ENCODE peak calls at places on chromosomes 6 and 20, in nine cellular contexts. X is coronary artery, E is RCC 7860, C is SK-N-DZ, D is HFFc6, H is ovary, N is SJSA1, Z is non-pigmented ciliary epithelial cell, B is germinal center. A is an unnamed sample.

GRCh38 chr6:168574699-168575195 is 133.8 kb downstream of the SMOC2 start:
- DNase-seq in E (no peak), B (no peak), D (no peak), X (no peak), H (peak; percentile 83), Z (no peak), C (no peak), N (no peak), A (no peak)

GRCh38 chr6:3625161-3625979 is 126.1 kb downstream of the PXDC1 start:
- DNase-seq in C (no peak), N (no peak), E (no peak), H (no peak), D (no peak), X (peak; percentile 49), B (no peak), Z (no peak), A (no peak)

GRCh38 chr6:148602136-148602535 is 144.7 kb upstream of the UST start:
- DNase-seq in E (no peak), D (no peak), H (no peak), C (no peak), Z (no peak), N (no peak), X (no peak), B (no peak), A (no peak)

GRCh38 chr20:40489886-40490285 is 199.2 kb downstream of the MAFB start:
- DNase-seq in H (no peak), E (peak; percentile 36), D (no peak), B (no peak), Z (no peak), X (no peak), C (no peak), N (no peak), A (no peak)

GRCh38 chr20:23744726-23745646 is 5.7 kb downstream of the CST1 start:
- DNase-seq in Z (no peak), D (no peak), H (no peak), E (no peak), N (peak; percentile 7), B (no peak), C (no peak), X (no peak), A (no peak)

GRCh38 chr6:137589067-137589848 is 95.1 kb upstream of the OLIG3 start:
- DNase-seq in N (peak; percentile 15), H (no peak), B (peak; percentile 70), C (peak; percentile 16), Z (no peak), X (no peak), D (peak; percentile 21), E (peak; percentile 52), A (no peak)

GRCh38 chr6:14665827-14666724 is 548.5 kb downstream of the CD83 start:
- DNase-seq in H (no peak), N (peak; percentile 13), C (no peak), E (peak; percentile 94), D (peak; percentile 92), B (no peak), X (no peak), Z (peak; percentile 93), A (no peak)

GRCh38 chr20:44001667-44002596 is 87.3 kb downstream of the TOX2 start:
- DNase-seq in C (no peak), B (no peak), D (no peak), E (no peak), N (no peak), H (no peak), Z (no peak), X (no peak), A (no peak)

GRCh38 chr6:12092762-12093161 is 80.7 kb downstream of the HIVEP1 start:
- DNase-seq in E (no peak), X (no peak), C (no peak), N (no peak), Z (no peak), H (no peak), B (no peak), D (no peak), A (no peak)

GRCh38 chr20:63117661-63118302 is 98.1 kb downstream of the YTHDF1 start:
- DNase-seq in H (no peak), Z (no peak), C (no peak), N (no peak), D (no peak), X (no peak), B (no peak), E (no peak), A (no peak)

GRCh38 chr6:32087574-32088486 is 21.3 kb downstream of the TNXB start:
- DNase-seq in B (peak; percentile 76), X (peak; percentile 95), C (peak; percentile 43), D (peak; percentile 57), Z (no peak), E (no peak), H (peak; percentile 96), N (no peak), A (peak; percentile 80)

GRCh38 chr6:89602136-89602535 is 36.4 kb downstream of the LYRM2 start:
- DNase-seq in X (no peak), D (no peak), N (no peak), H (no peak), C (no peak), E (no peak), Z (no peak), B (no peak), A (no peak)

GRCh38 chr6:145815875-145816274 is 1.3 kb upstream of the FBXO30 start:
- DNase-seq in X (no peak), H (no peak), Z (no peak), C (peak; percentile 17), D (no peak), B (peak; percentile 5), N (peak; percentile 13), E (no peak), A (no peak)

GRCh38 chr6:155517282-155517681 is 61.6 kb upstream of the NOX3 start:
- DNase-seq in N (no peak), B (no peak), H (no peak), Z (no peak), X (no peak), D (no peak), C (no peak), E (no peak), A (no peak)

GRCh38 chr20:4791121-4791520 is 69.4 kb downstream of the PRND start:
- DNase-seq in B (no peak), C (no peak), H (no peak), X (no peak), D (no peak), Z (no peak), E (no peak), N (no peak), A (no peak)

GRCh38 chr20:63317061-63317460 is 24.1 kb downstream of the COL20A1 start:
- DNase-seq in C (no peak), B (no peak), E (no peak), Z (no peak), D (no peak), H (no peak), N (no peak), X (no peak), A (peak; percentile 2)

GRCh38 chr6:41811095-41811494 is 23.6 kb downstream of the TOMM6 start:
- DNase-seq in B (no peak), E (no peak), H (no peak), X (no peak), D (no peak), Z (no peak), N (no peak), C (no peak), A (no peak)

GRCh38 chr6:152170702-152171667 is 363.5 kb downstream of the ESR1 start:
- DNase-seq in N (peak; percentile 9), C (no peak), E (peak; percentile 53), H (no peak), D (no peak), Z (peak; percentile 79), B (no peak), X (no peak), A (no peak)

GRCh38 chr6:10719386-10720228 is 3.3 kb upstream of the TMEM14C start:
- DNase-seq in X (no peak), Z (no peak), B (no peak), D (no peak), H (peak; percentile 53), N (peak; percentile 28), C (no peak), E (no peak), A (no peak)

GRCh38 chr6:157063176-157063934 is 260.0 kb downstream of the TMEM242 start:
- DNase-seq in C (no peak), X (no peak), D (peak; percentile 26), Z (no peak), H (no peak), B (no peak), E (no peak), N (no peak), A (no peak)

GRCh38 chr6:169931223-169931760 is 179.9 kb downstream of the ERMARD start:
- DNase-seq in X (no peak), C (no peak), E (no peak), Z (no peak), N (no peak), B (no peak), D (no peak), H (no peak), A (no peak)

GRCh38 chr6:111841822-111842221 is 31.4 kb downstream of the FYN start:
- DNase-seq in X (no peak), H (peak; percentile 23), E (no peak), C (no peak), N (peak; percentile 83), Z (peak; percentile 83), D (no peak), B (no peak), A (no peak)

GRCh38 chr20:50285376-50286173 is 94.9 kb downstream of the CEBPB start:
- DNase-seq in D (peak; percentile 88), N (peak; percentile 86), C (peak; percentile 82), Z (no peak), H (peak; percentile 85), E (no peak), X (no peak), B (peak; percentile 85), A (no peak)

GRCh38 chr6:34792605-34793500 is 970 bp downstream of the BLTP3A start:
- DNase-seq in Z (no peak), B (peak; percentile 53), E (no peak), C (peak; percentile 28), X (no peak), D (peak; percentile 50), N (peak; percentile 50), H (no peak), A (peak; percentile 23)

GRCh38 chr6:164104432-164104831 is 689.9 kb downstream of the QKI start:
- DNase-seq in D (no peak), Z (no peak), X (no peak), H (no peak), C (no peak), B (no peak), N (no peak), E (no peak), A (no peak)